ENCODE peak calls at places on chromosomes 11 and 22, in five cellular contexts. M is keratinocyte, R is A549, X is cardiac fibroblast, Q is lower lobe of right lung. N is an unnamed sample.

GRCh38 chr22:42926034-42926433 is 69.0 kb upstream of the ARFGAP3 start:
- DNase-seq in M (no peak), R (no peak), X (peak; percentile 31), Q (no peak), N (no peak)

GRCh38 chr22:36879775-36880174 is 19.0 kb downstream of the NCF4 start:
- DNase-seq in M (no peak), R (no peak), X (peak; percentile 35), Q (no peak), N (no peak)

GRCh38 chr11:4134844-4135243 is 40.2 kb downstream of the RRM1 start:
- DNase-seq in M (no peak), R (peak; percentile 43), X (peak; percentile 14), Q (no peak), N (peak; percentile 78)

GRCh38 chr11:60169264-60169915 is 13.5 kb downstream of the MS4A6A start:
- DNase-seq in M (no peak), R (peak; percentile 10), X (peak; percentile 7), Q (no peak), N (peak; percentile 93)

GRCh38 chr22:40818192-40818746 is 877 bp downstream of the SLC25A17 start:
- DNase-seq in M (no peak), R (no peak), X (no peak), Q (no peak), N (no peak)

GRCh38 chr22:49979587-49980264 is 19.2 kb downstream of the PIM3 start:
- DNase-seq in M (no peak), R (peak; percentile 33), X (peak; percentile 52), Q (peak; percentile 59), N (peak; percentile 38)

GRCh38 chr22:29345932-29346331 is 30.4 kb upstream of the RASL10A start:
- DNase-seq in M (no peak), R (no peak), X (peak; percentile 21), Q (no peak), N (no peak)

GRCh38 chr22:44926124-44926475 is 83.7 kb downstream of the PHF21B start:
- DNase-seq in M (no peak), R (no peak), X (no peak), Q (peak; percentile 15), N (no peak)

GRCh38 chr11:80214413-80214812 is 773.6 kb upstream of the TENM4 start:
- DNase-seq in M (no peak), R (no peak), X (no peak), Q (no peak), N (peak; percentile 42)

GRCh38 chr11:69718147-69718546 is 14.3 kb upstream of the FGF19 start:
- DNase-seq in M (no peak), R (peak; percentile 60), X (peak; percentile 20), Q (no peak), N (no peak)

GRCh38 chr22:29141078-29141688 is 64.5 kb upstream of the EMID1 start:
- DNase-seq in M (no peak), R (no peak), X (no peak), Q (no peak), N (no peak)

GRCh38 chr11:134120143-134120850 is 51.4 kb downstream of the JAM3 start:
- DNase-seq in M (no peak), R (no peak), X (peak; percentile 94), Q (no peak), N (peak; percentile 90)

GRCh38 chr22:44669725-44670027 is 32.3 kb upstream of the PRR5 start:
- DNase-seq in M (no peak), R (peak; percentile 14), X (no peak), Q (no peak), N (no peak)

GRCh38 chr11:130774703-130775102 is 141.6 kb downstream of the SNX19 start:
- DNase-seq in M (no peak), R (no peak), X (no peak), Q (no peak), N (no peak)

GRCh38 chr11:17976651-17977050 is 36.2 kb downstream of the SERGEF start:
- DNase-seq in M (no peak), R (no peak), X (no peak), Q (no peak), N (no peak)

GRCh38 chr11:1303196-1303821 is 6.1 kb downstream of the TOLLIP start:
- DNase-seq in M (peak; percentile 35), R (no peak), X (no peak), Q (peak; percentile 59), N (peak; percentile 64)

GRCh38 chr22:24594569-24595120 is 1.8 kb upstream of the LRRC75B start:
- DNase-seq in M (no peak), R (no peak), X (no peak), Q (peak; percentile 65), N (no peak)

GRCh38 chr11:22795914-22796313 is 33.7 kb downstream of the SVIP start:
- DNase-seq in M (no peak), R (no peak), X (no peak), Q (no peak), N (no peak)

GRCh38 chr22:44438056-44438455 is 60.0 kb downstream of the RTL6 start:
- DNase-seq in M (no peak), R (no peak), X (no peak), Q (no peak), N (no peak)

GRCh38 chr11:77283101-77283500 is 18.4 kb downstream of the GDPD4 start:
- DNase-seq in M (no peak), R (no peak), X (no peak), Q (no peak), N (no peak)

GRCh38 chr11:1533342-1533725 is 38.7 kb downstream of the DUSP8 start:
- DNase-seq in M (no peak), R (no peak), X (no peak), Q (no peak), N (no peak)

GRCh38 chr22:30433773-30434172 is 8.2 kb downstream of the MTFP1 start:
- DNase-seq in M (no peak), R (no peak), X (no peak), Q (no peak), N (peak; percentile 52)

GRCh38 chr22:36839356-36840073 is 21.3 kb upstream of the NCF4 start:
- DNase-seq in M (no peak), R (no peak), X (peak; percentile 10), Q (no peak), N (peak; percentile 64)

GRCh38 chr11:110772863-110773262 is 60.6 kb upstream of the ARHGAP20 start:
- DNase-seq in M (no peak), R (no peak), X (no peak), Q (no peak), N (no peak)

GRCh38 chr22:19855504-19856409 is 1.1 kb upstream of the GNB1L start:
- DNase-seq in M (no peak), R (peak; percentile 56), X (peak; percentile 80), Q (peak; percentile 79), N (peak; percentile 59)

GRCh38 chr22:50118129-50118528 is 28.3 kb downstream of the MOV10L1 start:
- DNase-seq in M (no peak), R (no peak), X (no peak), Q (no peak), N (no peak)

GRCh38 chr11:12457030-12457600 is 79.7 kb downstream of the PARVA start:
- DNase-seq in M (no peak), R (no peak), X (peak; percentile 48), Q (no peak), N (no peak)

GRCh38 chr11:76152086-76152658 is 54.1 kb downstream of the WNT11 start:
- DNase-seq in M (peak; percentile 64), R (peak; percentile 93), X (peak; percentile 81), Q (peak; percentile 91), N (peak; percentile 76)

GRCh38 chr11:100730266-100730665 is 43.2 kb downstream of the ARHGAP42 start:
- DNase-seq in M (no peak), R (no peak), X (peak; percentile 65), Q (no peak), N (no peak)

GRCh38 chr11:114738954-114739353 is 60.6 kb downstream of the NXPE2 start:
- DNase-seq in M (peak; percentile 19), R (peak; percentile 4), X (peak; percentile 59), Q (no peak), N (peak; percentile 65)

GRCh38 chr11:69638941-69639681 is 1.8 kb upstream of the CCND1 start:
- DNase-seq in M (peak; percentile 78), R (peak; percentile 81), X (peak; percentile 97), Q (peak; percentile 95), N (peak; percentile 83)

GRCh38 chr11:90171359-90171758 is 36.9 kb downstream of the NAALAD2 start:
- DNase-seq in M (no peak), R (no peak), X (no peak), Q (no peak), N (no peak)
- H3K4me3 ChIP-seq in M (no peak overlapping the region), R (no peak overlapping the region), X (no peak overlapping the region), Q (no peak overlapping the region), N (no peak overlapping the region)

GRCh38 chr11:64765291-64765803 is 5.6 kb upstream of the PYGM start:
- DNase-seq in M (no peak), R (no peak), X (no peak), Q (no peak), N (no peak)
- TF ChIP-seq CTCF in M (peak; percentile 24), R (no peak), X (peak; percentile 18), Q (no peak), N (peak; percentile 20)

GRCh38 chr22:46589141-46589748 is 30.9 kb upstream of the GRAMD4 start:
- DNase-seq in M (no peak), R (no peak), X (no peak), Q (no peak), N (no peak)
- H3K4me3 ChIP-seq in M (no peak overlapping the region), R (no peak overlapping the region), X (no peak overlapping the region), Q (no peak overlapping the region), N (no peak overlapping the region)

GRCh38 chr11:128968916-128969315 is 26.2 kb upstream of the TP53AIP1 start:
- DNase-seq in M (no peak), R (no peak), X (no peak), Q (no peak), N (no peak)
- TF ChIP-seq CTCF in M (no peak), R (no peak), X (no peak), Q (no peak), N (no peak)

GRCh38 chr22:27794244-27794643 is 7.3 kb downstream of the MN1 start:
- DNase-seq in M (no peak), R (no peak), X (no peak), Q (no peak), N (no peak)
- H3K4me3 ChIP-seq in M (no peak overlapping the region), R (no peak overlapping the region), X (no peak overlapping the region), Q (no peak overlapping the region), N (no peak overlapping the region)

GRCh38 chr11:61947486-61948210 is 2.5 kb upstream of the BEST1 start:
- DNase-seq in M (no peak), R (peak; percentile 89), X (peak; percentile 96), Q (peak; percentile 86), N (peak; percentile 62)

GRCh38 chr11:61951484-61952135 is 1.5 kb downstream of the BEST1 start:
- DNase-seq in M (no peak), R (no peak), X (no peak), Q (no peak), N (no peak)

GRCh38 chr11:61948505-61948904 is 1.6 kb upstream of the BEST1 start:
- DNase-seq in M (no peak), R (no peak), X (peak; percentile 53), Q (no peak), N (no peak)

GRCh38 chr11:61950035-61950547 is at the start of gene BEST1:
- DNase-seq in M (no peak), R (no peak), X (no peak), Q (no peak), N (no peak)

GRCh38 chr11:61949169-61950034 is 749 bp upstream of the BEST1 start:
- DNase-seq in M (no peak), R (peak; percentile 51), X (peak; percentile 97), Q (peak; percentile 77), N (peak; percentile 70)
- TF ChIP-seq CTCF in M (no peak), R (no peak), X (no peak), Q (no peak), N (no peak)